ENCODE peak calls at places on chromosomes 12 and 14, in seven cellular contexts. B is tibial nerve, L is right atrium auricular region, P is sigmoid colon, Z is SK-N-SH, T is brain microvascular endothelial cell, E is esophagus squamous epithelium. S is an unnamed sample.

GRCh38 chr12:123034022-123034541 is 53.6 kb downstream of the ARL6IP4 start:
- DNase-seq in B (no peak), L (no peak), P (no peak), Z (no peak), T (no peak), E (no peak), S (no peak)

GRCh38 chr12:72011374-72011773 is 72.7 kb downstream of the TPH2 start:
- DNase-seq in B (no peak), L (no peak), P (no peak), Z (no peak), T (no peak), E (no peak), S (no peak)

GRCh38 chr14:36517242-36518030 is 2.6 kb downstream of the NKX2-1 start:
- DNase-seq in B (no peak), L (no peak), P (no peak), Z (peak; percentile 19), T (no peak), E (no peak), S (no peak)

GRCh38 chr12:70609739-70610491 is 27.3 kb downstream of the PTPRB start:
- DNase-seq in B (peak; percentile 11), L (peak; percentile 74), P (peak; percentile 67), Z (peak; percentile 81), T (no peak), E (no peak), S (no peak)

GRCh38 chr12:123115409-123116111 is 35.3 kb downstream of the PITPNM2 start:
- DNase-seq in B (peak; percentile 69), L (peak; percentile 84), P (peak; percentile 93), Z (no peak), T (peak; percentile 88), E (no peak), S (peak; percentile 50)

GRCh38 chr14:73526036-73526984 is 10.6 kb upstream of the ACOT1 start:
- DNase-seq in B (no peak), L (no peak), P (peak; percentile 80), Z (peak; percentile 7), T (no peak), E (no peak), S (no peak)

GRCh38 chr14:58848365-58848764 is 210.6 kb downstream of the DACT1 start:
- DNase-seq in B (no peak), L (no peak), P (no peak), Z (no peak), T (no peak), E (no peak), S (no peak)

GRCh38 chr14:54686219-54686870 is 119.4 kb downstream of the SAMD4A start:
- DNase-seq in B (peak; percentile 71), L (peak; percentile 86), P (peak; percentile 87), Z (no peak), T (peak; percentile 73), E (no peak), S (no peak)

GRCh38 chr12:116246490-116247179 is 30.9 kb downstream of the MED13L start:
- DNase-seq in B (no peak), L (no peak), P (no peak), Z (no peak), T (no peak), E (no peak), S (no peak)

GRCh38 chr14:56150645-56151345 is 32.6 kb downstream of the PELI2 start:
- DNase-seq in B (no peak), L (no peak), P (no peak), Z (no peak), T (no peak), E (no peak), S (no peak)

GRCh38 chr12:59372971-59373370 is 222.9 kb upstream of the SLC16A7 start:
- DNase-seq in B (no peak), L (no peak), P (no peak), Z (no peak), T (peak; percentile 43), E (no peak), S (no peak)

GRCh38 chr14:50943261-50943942 is 881 bp downstream of the PYGL start:
- DNase-seq in B (peak; percentile 48), L (peak; percentile 84), P (peak; percentile 90), Z (no peak), T (no peak), E (no peak), S (no peak)

GRCh38 chr12:109458086-109458485 is 19.0 kb downstream of the KCTD10 start:
- DNase-seq in B (no peak), L (no peak), P (no peak), Z (no peak), T (peak; percentile 71), E (no peak), S (no peak)

GRCh38 chr14:64089920-64090319 is 204.3 kb downstream of the ESR2 start:
- DNase-seq in B (no peak), L (no peak), P (no peak), Z (no peak), T (peak; percentile 14), E (no peak), S (no peak)

GRCh38 chr14:68282479-68283377 is 463.1 kb downstream of the RAD51B start:
- DNase-seq in B (no peak), L (no peak), P (no peak), Z (no peak), T (no peak), E (no peak), S (no peak)

DNA sequence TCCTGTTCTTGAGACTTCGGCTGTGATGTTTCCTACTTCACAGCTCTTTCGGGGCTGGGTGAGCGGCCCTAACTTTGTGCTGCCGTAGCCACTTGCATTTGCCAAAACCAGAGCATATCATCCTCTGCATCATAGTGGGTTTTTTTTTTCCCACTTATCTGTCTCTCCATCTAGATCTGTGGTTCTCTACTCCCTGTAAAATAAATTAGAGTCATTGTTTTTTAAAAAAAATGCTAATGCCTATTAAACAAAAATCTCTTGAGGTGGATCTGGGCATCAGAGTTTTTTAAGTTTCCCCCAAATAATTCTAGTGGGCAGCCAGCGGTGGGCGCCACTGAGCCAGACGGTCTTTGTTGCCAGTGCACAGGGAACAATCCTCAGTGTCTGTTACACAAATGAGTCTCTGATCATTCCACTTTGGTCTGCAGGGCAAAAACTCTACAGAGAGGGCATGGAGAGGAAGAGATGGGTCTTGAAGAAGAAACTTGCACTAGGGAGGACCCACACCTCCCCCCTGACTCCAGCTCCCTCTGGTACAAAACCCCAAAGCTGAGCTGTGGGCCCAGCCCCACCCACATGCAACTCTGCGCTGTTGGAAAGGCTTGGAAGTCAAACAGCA is 62.4 kb upstream of the BCL2L14 start:
- DNase-seq in B (no peak), L (no peak), P (no peak), Z (no peak), T (no peak), E (no peak), S (no peak)
- H3K27ac ChIP-seq in B (no peak overlapping the region), L (no peak overlapping the region), P (no peak overlapping the region), Z (no peak overlapping the region), T (no peak overlapping the region), E (no peak overlapping the region), S (no peak overlapping the region)

DNA sequence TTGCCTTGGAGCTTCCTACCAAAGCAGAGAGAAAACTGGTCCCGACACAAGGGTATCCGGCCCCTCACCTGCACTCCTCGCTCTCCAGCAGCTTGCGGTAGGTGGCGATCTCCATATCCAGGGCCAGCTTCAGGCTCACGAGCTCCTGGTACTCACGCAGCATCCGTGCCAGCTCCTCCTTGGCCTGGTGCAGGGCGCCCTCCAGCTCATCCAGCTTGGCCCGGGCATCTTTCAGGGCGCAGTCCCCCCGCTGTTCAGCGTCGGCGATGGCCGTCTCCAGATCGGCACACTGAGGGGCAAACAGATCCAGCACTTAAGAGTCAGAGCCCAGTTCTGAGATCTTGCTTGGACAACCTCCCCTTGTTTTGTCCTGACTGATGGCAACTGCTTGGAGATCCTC is 13.7 kb downstream of the KRT72 start:
- DNase-seq in B (no peak), L (no peak), P (peak; percentile 53), Z (no peak), T (no peak), E (no peak), S (no peak)
- TF ChIP-seq CTCF in B (no peak), L (no peak), P (no peak), Z (no peak), T (peak; percentile 9), E (no peak), S (no peak)

GRCh38 chr12:40292788-40293429 is 68.1 kb downstream of the LRRK2 start:
- DNase-seq in B (no peak), L (no peak), P (no peak), Z (no peak), T (no peak), E (no peak), S (no peak)

GRCh38 chr12:40286583-40286982 is 61.8 kb downstream of the LRRK2 start:
- DNase-seq in B (no peak), L (no peak), P (no peak), Z (no peak), T (no peak), E (no peak), S (no peak)

GRCh38 chr12:40281791-40282364 is 57.1 kb downstream of the LRRK2 start:
- DNase-seq in B (no peak), L (no peak), P (no peak), Z (no peak), T (no peak), E (no peak), S (no peak)

DNA sequence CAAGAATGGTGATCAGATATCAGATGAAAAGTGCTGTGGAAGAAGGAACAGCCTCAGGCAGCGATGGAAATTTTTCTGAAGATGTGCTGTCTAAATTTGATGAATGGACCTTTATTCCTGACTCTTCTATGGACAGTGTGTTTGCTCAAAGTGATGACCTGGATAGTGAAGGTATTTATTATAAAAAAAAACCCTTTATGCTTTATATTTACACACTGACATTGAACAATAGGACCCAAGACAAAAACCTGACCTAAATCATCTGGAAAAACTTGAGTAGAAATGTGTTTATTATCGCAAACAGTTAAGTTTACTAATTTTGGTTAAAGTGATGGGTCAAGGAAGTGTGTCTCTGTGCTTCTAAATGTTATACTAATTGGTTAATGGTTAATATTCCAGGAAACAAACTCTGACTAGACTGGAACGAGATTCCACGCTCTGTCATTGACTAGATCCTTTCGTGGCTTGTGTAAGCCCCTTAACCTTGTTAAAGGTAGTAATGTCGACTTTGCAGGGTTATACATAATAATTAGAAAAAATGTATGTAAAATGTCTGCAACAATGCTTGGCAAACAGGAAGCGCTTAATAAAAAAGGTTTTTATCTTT is 62.7 kb downstream of the LRRK2 start:
- DNase-seq in B (no peak), L (no peak), P (no peak), Z (no peak), T (no peak), E (no peak), S (no peak)
- H3K4me3 ChIP-seq in B (no peak overlapping the region), L (no peak overlapping the region), P (no peak overlapping the region), Z (no peak overlapping the region), T (no peak overlapping the region), E (no peak overlapping the region), S (no peak overlapping the region)

DNA sequence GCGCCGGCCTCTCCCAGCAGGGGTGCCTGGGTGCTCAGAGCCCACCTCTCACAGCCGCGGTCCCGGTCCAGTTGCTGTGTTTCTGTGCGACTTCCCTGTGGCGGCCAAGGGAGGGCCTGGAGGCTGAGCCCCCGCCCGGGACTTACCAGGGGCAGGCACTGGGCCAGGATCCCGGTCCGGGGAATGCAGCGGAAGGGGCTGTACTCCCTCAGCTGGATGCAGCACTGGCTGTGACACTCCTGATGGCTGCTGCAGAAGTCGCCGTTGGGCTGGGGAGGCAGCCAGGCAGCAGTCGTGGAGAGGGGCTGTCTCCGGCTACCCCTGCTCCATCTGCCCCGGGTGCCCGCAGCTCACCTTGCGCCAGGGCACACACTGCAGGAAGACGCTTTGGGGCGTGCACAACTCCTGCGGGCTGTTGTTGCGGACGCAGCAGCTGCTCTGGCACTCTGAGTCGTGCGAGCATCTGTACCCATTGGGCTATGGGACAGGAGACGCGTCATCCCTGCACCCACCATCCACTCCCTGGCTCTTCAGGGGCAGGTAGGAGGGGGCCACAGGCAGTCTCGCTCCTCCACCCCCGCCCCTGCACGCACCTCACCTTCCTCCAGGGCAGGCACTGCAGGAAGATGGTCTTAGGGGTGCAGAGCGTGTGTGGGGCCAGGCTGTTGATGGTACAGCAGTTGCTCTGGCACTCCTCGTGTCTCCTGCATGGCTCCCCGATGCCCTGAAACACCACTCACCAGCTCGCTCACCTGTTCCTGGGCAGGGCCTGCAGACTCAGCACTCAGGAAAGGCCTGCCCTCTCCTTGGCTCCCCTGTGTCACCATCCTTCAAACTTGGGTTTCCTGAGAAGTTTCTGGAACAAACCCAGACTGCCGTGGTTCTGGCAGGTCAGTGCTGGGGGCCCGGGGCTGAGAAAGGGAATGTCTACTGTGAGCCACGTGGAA is 6.0 kb downstream of the LRCOL1 start:
- DNase-seq in B (no peak), L (no peak), P (no peak), Z (peak; percentile 73), T (no peak), E (no peak), S (no peak)
- H3K27ac ChIP-seq in B (no peak overlapping the region), L (peak overlapping the region; percentile 43), P (no peak overlapping the region), Z (no peak overlapping the region), T (no peak overlapping the region), E (peak overlapping the region; percentile 76), S (peak overlapping the region; percentile 36)

S was measured in dorsolateral prefrontal cortex.